ENCODE peak calls at places on chromosomes 3 and 15, in eight cellular contexts. X, G, V, L, K, O, Y and J are unnamed samples.
A peak's percentile ranks its signal among the peaks of the same experiment; 100 is the strongest.

GRCh38 chr3:13053915-13054704 is 19.1 kb downstream of the IQSEC1 start:
- DNase-seq in V (peak; percentile 54), L (no peak), O (no peak), Y (no peak), G (no peak), K (no peak), X (no peak), J (no peak)

GRCh38 chr3:134346744-134347143 is 27.5 kb downstream of the AMOTL2 start:
- DNase-seq in X (no peak), O (no peak), G (no peak), L (no peak), Y (no peak), K (no peak), V (no peak), J (no peak)

GRCh38 chr3:179733797-179734196 is 81.0 kb downstream of the USP13 start:
- DNase-seq in O (no peak), K (no peak), Y (no peak), X (no peak), V (no peak), L (no peak), G (no peak), J (no peak)

GRCh38 chr15:45399381-45400212 is 21.3 kb upstream of the GATM start:
- DNase-seq in L (peak; percentile 25), V (no peak), Y (no peak), G (peak; percentile 16), X (no peak), K (peak; percentile 48), O (peak; percentile 74), J (no peak)

GRCh38 chr3:135895106-135895733 is 70.3 kb upstream of the PPP2R3A start:
- DNase-seq in O (peak; percentile 62), K (peak; percentile 4), Y (peak; percentile 71), L (peak; percentile 59), X (no peak), V (peak; percentile 65), G (peak; percentile 33), J (peak; percentile 85)

GRCh38 chr15:83062768-83063180 is 4.3 kb downstream of the BTBD1 start:
- DNase-seq in X (no peak), L (no peak), O (no peak), V (no peak), K (no peak), Y (no peak), G (no peak), J (no peak)

GRCh38 chr3:167228135-167228534 is 152.0 kb downstream of the ZBBX start:
- DNase-seq in X (no peak), O (no peak), L (no peak), V (no peak), G (no peak), Y (no peak), K (no peak), J (no peak)

GRCh38 chr3:193589616-193590015 is 3.4 kb upstream of the OPA1 start:
- DNase-seq in K (no peak), X (no peak), Y (no peak), L (no peak), V (no peak), O (no peak), G (peak; percentile 55), J (no peak)

GRCh38 chr15:40080847-40081246 is 27.8 kb downstream of the BMF start:
- DNase-seq in G (no peak), O (no peak), V (no peak), K (no peak), Y (peak; percentile 13), X (no peak), L (no peak), J (no peak)

GRCh38 chr3:30751610-30752299 is 142.7 kb downstream of the GADL1 start:
- DNase-seq in O (peak; percentile 43), K (no peak), L (no peak), Y (no peak), V (peak; percentile 57), X (peak; percentile 24), G (peak; percentile 9), J (no peak)

GRCh38 chr15:88776646-88777045 is 26.6 kb upstream of the ACAN start:
- DNase-seq in V (no peak), Y (no peak), X (no peak), L (no peak), K (no peak), G (no peak), O (no peak), J (no peak)

GRCh38 chr3:111667621-111668239 is 72.6 kb upstream of the ZBED2 start:
- DNase-seq in O (no peak), L (no peak), G (no peak), Y (peak; percentile 65), X (no peak), V (peak; percentile 49), K (no peak), J (peak; percentile 30)

GRCh38 chr3:35965908-35966307 is 326.6 kb downstream of the ARPP21 start:
- DNase-seq in L (no peak), X (no peak), K (no peak), G (no peak), O (peak; percentile 0), Y (no peak), V (no peak), J (peak; percentile 60)

GRCh38 chr3:24086597-24087369 is 141.7 kb downstream of the NR1D2 start:
- DNase-seq in V (no peak), O (peak; percentile 40), L (no peak), X (no peak), Y (no peak), K (no peak), G (no peak), J (peak; percentile 51)

GRCh38 chr15:56042982-56043980 is 49.9 kb upstream of the NEDD4 start:
- DNase-seq in X (no peak), K (no peak), L (no peak), G (peak; percentile 39), V (no peak), O (no peak), Y (no peak), J (peak; percentile 71)

GRCh38 chr3:61913657-61914056 is 352.3 kb downstream of the PTPRG start:
- DNase-seq in O (peak; percentile 25), X (no peak), K (no peak), V (no peak), G (no peak), L (no peak), Y (no peak), J (no peak)

GRCh38 chr3:11601446-11602241 is 42.1 kb downstream of the VGLL4 start:
- DNase-seq in G (no peak), X (no peak), V (no peak), K (no peak), L (no peak), O (no peak), Y (peak; percentile 94), J (no peak)

GRCh38 chr3:138569090-138569489 is 25.0 kb downstream of the CEP70 start:
- DNase-seq in X (no peak), K (no peak), Y (no peak), V (no peak), L (no peak), G (peak; percentile 6), O (no peak), J (no peak)

GRCh38 chr3:197956070-197956469 is 3.9 kb upstream of the LMLN start:
- DNase-seq in V (no peak), O (no peak), G (no peak), K (no peak), X (no peak), L (no peak), Y (no peak), J (no peak)

GRCh38 chr15:99105516-99106341 is 849 bp downstream of the SYNM start:
- DNase-seq in Y (peak; percentile 79), V (peak; percentile 78), L (no peak), O (peak; percentile 81), K (peak; percentile 60), G (no peak), X (no peak), J (no peak)

GRCh38 chr3:197809356-197810020 is 18.4 kb downstream of the LRCH3 start:
- DNase-seq in L (peak; percentile 71), K (no peak), Y (no peak), V (no peak), G (peak; percentile 48), X (no peak), O (no peak), J (no peak)

GRCh38 chr3:135556184-135556583 is 409.3 kb upstream of the PPP2R3A start:
- DNase-seq in O (no peak), X (no peak), K (no peak), V (no peak), L (no peak), G (no peak), Y (no peak), J (no peak)